ENCODE peak calls at places on chromosomes 4 and X, in five cellular contexts. One of them, this sample, is unnamed. For H3K9me3, the result is how much of the 10 kb centered on the place peaks cover.

GRCh38 chr4:35315419-35315818 is 928.9 kb downstream of the ARAP2 start:
- DNase-seq in tibial artery: no peak
- DNase-seq in GM23248: no peak
- DNase-seq in upper lobe of right lung: no peak
- DNase-seq in CD8-positive, alpha-beta T cell: no peak
- DNase-seq in this sample: no peak

GRCh38 chr4:129328176-129328575 is 232.2 kb downstream of the C4orf33 start:
- DNase-seq in tibial artery: no peak
- DNase-seq in GM23248: no peak
- DNase-seq in upper lobe of right lung: no peak
- DNase-seq in CD8-positive, alpha-beta T cell: no peak
- DNase-seq in this sample: no peak

GRCh38 chr4:12924253-12924652 is 559.9 kb downstream of the RAB28 start:
- DNase-seq in tibial artery: no peak
- DNase-seq in GM23248: no peak
- DNase-seq in upper lobe of right lung: no peak
- DNase-seq in CD8-positive, alpha-beta T cell: no peak
- DNase-seq in this sample: no peak

GRCh38 chr4:186726440-186727148 is 2.9 kb upstream of the FAT1 start:
- DNase-seq in tibial artery: peak
- DNase-seq in GM23248: peak
- DNase-seq in upper lobe of right lung: peak
- DNase-seq in CD8-positive, alpha-beta T cell: no peak
- DNase-seq in this sample: peak

GRCh38 chr4:102546635-102547034 is 45.5 kb downstream of the NFKB1 start:
- DNase-seq in tibial artery: no peak
- DNase-seq in GM23248: no peak
- DNase-seq in upper lobe of right lung: no peak
- DNase-seq in CD8-positive, alpha-beta T cell: no peak
- DNase-seq in this sample: no peak

GRCh38 chr4:166415749-166416148 is 542.7 kb downstream of the TLL1 start:
- DNase-seq in tibial artery: no peak
- DNase-seq in GM23248: no peak
- DNase-seq in upper lobe of right lung: no peak
- DNase-seq in CD8-positive, alpha-beta T cell: no peak
- DNase-seq in this sample: no peak

GRCh38 chr4:53744446-53745160 is 153.3 kb upstream of the LNX1 start:
- DNase-seq in tibial artery: no peak
- DNase-seq in GM23248: no peak
- DNase-seq in upper lobe of right lung: no peak
- DNase-seq in CD8-positive, alpha-beta T cell: no peak
- DNase-seq in this sample: no peak

GRCh38 chrX:107691024-107691448 is 62.7 kb downstream of the PRPS1 start:
- DNase-seq in tibial artery: no peak
- DNase-seq in GM23248: no peak
- DNase-seq in upper lobe of right lung: no peak
- DNase-seq in CD8-positive, alpha-beta T cell: no peak
- DNase-seq in this sample: no peak

GRCh38 chr4:31341601-31342375 is 621.6 kb downstream of the PCDH7 start:
- DNase-seq in tibial artery: no peak
- DNase-seq in GM23248: no peak
- DNase-seq in upper lobe of right lung: no peak
- DNase-seq in CD8-positive, alpha-beta T cell: no peak
- DNase-seq in this sample: no peak

GRCh38 chr4:82652062-82652461 is 90.3 kb upstream of the TMEM150C start:
- DNase-seq in tibial artery: no peak
- DNase-seq in GM23248: peak
- DNase-seq in upper lobe of right lung: no peak
- DNase-seq in CD8-positive, alpha-beta T cell: no peak
- DNase-seq in this sample: no peak

GRCh38 chrX:154444001-154444754 is at the start of gene FAM50A:
- DNase-seq in tibial artery: peak
- DNase-seq in GM23248: peak
- DNase-seq in upper lobe of right lung: peak
- DNase-seq in CD8-positive, alpha-beta T cell: peak
- DNase-seq in this sample: peak

GRCh38 chrX:78321809-78322208 is 5.6 kb downstream of the CYSLTR1 start:
- DNase-seq in tibial artery: peak
- DNase-seq in GM23248: no peak
- DNase-seq in upper lobe of right lung: no peak
- DNase-seq in CD8-positive, alpha-beta T cell: peak
- DNase-seq in this sample: peak

GRCh38 chr4:124948976-124949597 is 236.6 kb upstream of the ANKRD50 start:
- DNase-seq in tibial artery: no peak
- DNase-seq in GM23248: peak
- DNase-seq in upper lobe of right lung: no peak
- DNase-seq in CD8-positive, alpha-beta T cell: no peak
- DNase-seq in this sample: no peak

GRCh38 chrX:139795196-139795595 is 87.2 kb upstream of the MCF2 start:
- DNase-seq in tibial artery: no peak
- DNase-seq in GM23248: no peak
- DNase-seq in upper lobe of right lung: no peak
- DNase-seq in CD8-positive, alpha-beta T cell: no peak
- DNase-seq in this sample: no peak

GRCh38 chr4:182307746-182308145 is 64.5 kb downstream of the TENM3 start:
- DNase-seq in tibial artery: no peak
- DNase-seq in GM23248: peak
- DNase-seq in upper lobe of right lung: no peak
- DNase-seq in CD8-positive, alpha-beta T cell: no peak
- DNase-seq in this sample: no peak

GRCh38 chrX:72182924-72183323 is 1.4 kb downstream of the PIN4 start:
- DNase-seq in tibial artery: no peak
- DNase-seq in GM23248: no peak
- DNase-seq in upper lobe of right lung: no peak
- DNase-seq in CD8-positive, alpha-beta T cell: no peak
- DNase-seq in this sample: no peak
- H3K9me3 ChIP-seq in tibial artery: under half
- H3K9me3 ChIP-seq in GM23248: under half
- H3K9me3 ChIP-seq in upper lobe of right lung: under half
- H3K9me3 ChIP-seq in CD8-positive, alpha-beta T cell: under half
- H3K9me3 ChIP-seq in this sample: under half

GRCh38 chr4:138864961-138865720 is 150.4 kb upstream of the NOCT start:
- DNase-seq in tibial artery: no peak
- DNase-seq in GM23248: no peak
- DNase-seq in upper lobe of right lung: no peak
- DNase-seq in CD8-positive, alpha-beta T cell: no peak
- DNase-seq in this sample: peak
- H3K9me3 ChIP-seq in tibial artery: under half
- H3K9me3 ChIP-seq in GM23248: under half
- H3K9me3 ChIP-seq in upper lobe of right lung: under half
- H3K9me3 ChIP-seq in CD8-positive, alpha-beta T cell: under half
- H3K9me3 ChIP-seq in this sample: under half

GRCh38 chrX:153351981-153352380 is 18.0 kb downstream of the ZNF275 start:
- DNase-seq in tibial artery: no peak
- DNase-seq in GM23248: no peak
- DNase-seq in upper lobe of right lung: no peak
- DNase-seq in CD8-positive, alpha-beta T cell: no peak
- DNase-seq in this sample: no peak

GRCh38 chrX:153349952-153350351 is 16.0 kb downstream of the ZNF275 start:
- DNase-seq in tibial artery: no peak
- DNase-seq in GM23248: no peak
- DNase-seq in upper lobe of right lung: no peak
- DNase-seq in CD8-positive, alpha-beta T cell: no peak
- DNase-seq in this sample: no peak

GRCh38 chrX:153357877-153358276 is 23.9 kb downstream of the ZNF275 start:
- DNase-seq in tibial artery: no peak
- DNase-seq in GM23248: no peak
- DNase-seq in upper lobe of right lung: no peak
- DNase-seq in CD8-positive, alpha-beta T cell: no peak
- DNase-seq in this sample: no peak

GRCh38 chrX:153352858-153353257 is 18.9 kb downstream of the ZNF275 start:
- DNase-seq in tibial artery: no peak
- DNase-seq in GM23248: no peak
- DNase-seq in upper lobe of right lung: no peak
- DNase-seq in CD8-positive, alpha-beta T cell: no peak
- DNase-seq in this sample: no peak

DNA sequence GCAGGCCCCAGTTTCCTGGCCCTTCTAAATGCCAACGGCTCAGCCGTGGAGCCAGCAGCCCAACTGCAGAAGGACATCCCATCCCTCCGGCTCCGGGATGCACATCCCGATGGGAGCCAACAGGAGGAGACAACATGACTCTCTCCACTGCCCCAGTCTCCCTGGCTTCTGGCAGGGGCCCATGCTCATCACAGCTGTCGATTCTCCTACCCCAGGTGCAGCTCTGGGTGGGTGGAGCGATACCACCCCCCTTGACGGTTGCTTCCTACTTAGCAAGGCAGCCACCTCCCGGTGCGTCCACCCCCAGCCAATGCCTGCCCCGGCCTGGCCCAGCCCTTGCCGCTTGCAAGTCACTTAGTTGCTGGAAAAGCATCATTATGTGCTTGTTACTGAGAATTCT is 19.5 kb downstream of the ZNF275 start:
- DNase-seq in tibial artery: no peak
- DNase-seq in GM23248: no peak
- DNase-seq in upper lobe of right lung: no peak
- DNase-seq in CD8-positive, alpha-beta T cell: no peak
- DNase-seq in this sample: no peak
- H3K9me3 ChIP-seq in tibial artery: under half
- H3K9me3 ChIP-seq in GM23248: under half
- H3K9me3 ChIP-seq in upper lobe of right lung: under half
- H3K9me3 ChIP-seq in CD8-positive, alpha-beta T cell: under half
- H3K9me3 ChIP-seq in this sample: under half

GRCh38 chrX:123968383-123969050 is 7.0 kb downstream of the STAG2 start:
- DNase-seq in tibial artery: no peak
- DNase-seq in GM23248: no peak
- DNase-seq in upper lobe of right lung: no peak
- DNase-seq in CD8-positive, alpha-beta T cell: no peak
- DNase-seq in this sample: no peak
- H3K9me3 ChIP-seq in tibial artery: under half
- H3K9me3 ChIP-seq in GM23248: under half
- H3K9me3 ChIP-seq in upper lobe of right lung: under half
- H3K9me3 ChIP-seq in CD8-positive, alpha-beta T cell: under half
- H3K9me3 ChIP-seq in this sample: under half

GRCh38 chr4:68896749-68897148 is 54.9 kb downstream of the UGT2A3 start:
- DNase-seq in tibial artery: no peak
- DNase-seq in GM23248: no peak
- DNase-seq in upper lobe of right lung: no peak
- DNase-seq in CD8-positive, alpha-beta T cell: no peak
- DNase-seq in this sample: no peak
- H3K9me3 ChIP-seq in tibial artery: under half
- H3K9me3 ChIP-seq in GM23248: under half
- H3K9me3 ChIP-seq in upper lobe of right lung: under half
- H3K9me3 ChIP-seq in CD8-positive, alpha-beta T cell: under half
- H3K9me3 ChIP-seq in this sample: under half

GRCh38 chr4:2186133-2186864 is 55.6 kb downstream of the HAUS3 start:
- DNase-seq in tibial artery: no peak
- DNase-seq in GM23248: no peak
- DNase-seq in upper lobe of right lung: no peak
- DNase-seq in CD8-positive, alpha-beta T cell: no peak
- DNase-seq in this sample: no peak
- H3K9me3 ChIP-seq in tibial artery: under half
- H3K9me3 ChIP-seq in GM23248: under half
- H3K9me3 ChIP-seq in upper lobe of right lung: under half
- H3K9me3 ChIP-seq in CD8-positive, alpha-beta T cell: under half
- H3K9me3 ChIP-seq in this sample: under half

GRCh38 chrX:131693359-131693758 is 149.5 kb downstream of the OR13H1 start:
- DNase-seq in tibial artery: no peak
- DNase-seq in GM23248: no peak
- DNase-seq in upper lobe of right lung: no peak
- DNase-seq in CD8-positive, alpha-beta T cell: no peak
- DNase-seq in this sample: no peak
- H3K9me3 ChIP-seq in tibial artery: under half
- H3K9me3 ChIP-seq in GM23248: under half
- H3K9me3 ChIP-seq in upper lobe of right lung: under half
- H3K9me3 ChIP-seq in CD8-positive, alpha-beta T cell: under half
- H3K9me3 ChIP-seq in this sample: under half

GRCh38 chr4:43399726-43400125 is 507.2 kb downstream of the GRXCR1 start:
- DNase-seq in tibial artery: no peak
- DNase-seq in GM23248: no peak
- DNase-seq in upper lobe of right lung: no peak
- DNase-seq in CD8-positive, alpha-beta T cell: no peak
- DNase-seq in this sample: no peak

GRCh38 chr4:43402393-43402792 is 509.9 kb downstream of the GRXCR1 start:
- DNase-seq in tibial artery: no peak
- DNase-seq in GM23248: no peak
- DNase-seq in upper lobe of right lung: no peak
- DNase-seq in CD8-positive, alpha-beta T cell: no peak
- DNase-seq in this sample: no peak
- H3K9me3 ChIP-seq in tibial artery: under half
- H3K9me3 ChIP-seq in GM23248: under half
- H3K9me3 ChIP-seq in upper lobe of right lung: under half
- H3K9me3 ChIP-seq in CD8-positive, alpha-beta T cell: under half
- H3K9me3 ChIP-seq in this sample: under half

DNA sequence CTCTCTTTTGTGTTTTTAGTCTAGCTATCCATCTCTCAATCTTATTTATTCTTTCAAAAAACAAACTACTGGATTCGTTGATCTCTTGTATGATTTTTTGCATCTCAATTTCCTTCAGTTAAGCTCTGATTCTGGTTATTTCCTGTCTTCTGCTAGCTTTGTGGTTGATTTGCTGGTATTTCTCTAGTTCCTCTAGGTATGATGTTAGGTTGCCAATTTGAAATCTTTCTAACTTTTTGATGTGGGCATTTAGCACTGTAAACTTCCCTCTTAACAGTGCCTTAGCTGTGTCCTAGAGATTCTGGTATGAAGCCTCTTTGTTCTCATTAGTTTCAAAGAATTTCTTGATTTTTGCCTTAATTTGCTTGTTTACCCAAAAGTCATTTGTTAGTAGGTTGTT is 15.2 kb upstream of the NEXMIF start:
- DNase-seq in tibial artery: no peak
- DNase-seq in GM23248: no peak
- DNase-seq in upper lobe of right lung: no peak
- DNase-seq in CD8-positive, alpha-beta T cell: no peak
- DNase-seq in this sample: no peak
- H3K9me3 ChIP-seq in tibial artery: under half
- H3K9me3 ChIP-seq in GM23248: under half
- H3K9me3 ChIP-seq in upper lobe of right lung: under half
- H3K9me3 ChIP-seq in CD8-positive, alpha-beta T cell: under half
- H3K9me3 ChIP-seq in this sample: under half

This sample was measured in right cardiac atrium.